ENCODE peak calls at places on chromosomes 16 and 17, in four cellular contexts. A is Panc1, I is uterus, L is heart right ventricle. C is an unnamed sample.

GRCh38 chr17:41178341-41178740 is 320 bp upstream of the KRTAP4-2 start:
- DNase-seq in I (no peak), L (no peak), A (no peak), C (peak)

GRCh38 chr16:26197707-26198106 is 505.9 kb downstream of the HS3ST4 start:
- DNase-seq in A (no peak), I (no peak), L (no peak), C (no peak)

GRCh38 chr17:63598284-63598683 is 2.4 kb upstream of the TACO1 start:
- DNase-seq in I (no peak), L (no peak), A (no peak), C (no peak)

GRCh38 chr17:50440172-50440837 is 14.3 kb downstream of the ACSF2 start:
- DNase-seq in I (no peak), A (no peak), L (no peak), C (no peak)

GRCh38 chr17:19327039-19327776 is 35.3 kb downstream of the B9D1 start:
- DNase-seq in I (peak), A (no peak), L (no peak), C (peak)

GRCh38 chr17:44916059-44916780 is 920 bp upstream of the GFAP start:
- DNase-seq in A (no peak), L (no peak), I (no peak), C (no peak)

GRCh38 chr16:89598199-89598598 is 15.2 kb upstream of the DPEP1 start:
- DNase-seq in L (no peak), I (no peak), A (no peak), C (no peak)

GRCh38 chr17:4879591-4879990 is 19.7 kb upstream of the C17orf107 start:
- DNase-seq in I (no peak), L (no peak), A (no peak), C (no peak)

GRCh38 chr16:3038256-3038655 is 1.5 kb upstream of the BICDL2 start:
- DNase-seq in A (no peak), I (no peak), L (no peak), C (no peak)

GRCh38 chr17:73823684-73824083 is 179.4 kb upstream of the SDK2 start:
- DNase-seq in L (no peak), I (no peak), A (no peak), C (no peak)

DNA sequence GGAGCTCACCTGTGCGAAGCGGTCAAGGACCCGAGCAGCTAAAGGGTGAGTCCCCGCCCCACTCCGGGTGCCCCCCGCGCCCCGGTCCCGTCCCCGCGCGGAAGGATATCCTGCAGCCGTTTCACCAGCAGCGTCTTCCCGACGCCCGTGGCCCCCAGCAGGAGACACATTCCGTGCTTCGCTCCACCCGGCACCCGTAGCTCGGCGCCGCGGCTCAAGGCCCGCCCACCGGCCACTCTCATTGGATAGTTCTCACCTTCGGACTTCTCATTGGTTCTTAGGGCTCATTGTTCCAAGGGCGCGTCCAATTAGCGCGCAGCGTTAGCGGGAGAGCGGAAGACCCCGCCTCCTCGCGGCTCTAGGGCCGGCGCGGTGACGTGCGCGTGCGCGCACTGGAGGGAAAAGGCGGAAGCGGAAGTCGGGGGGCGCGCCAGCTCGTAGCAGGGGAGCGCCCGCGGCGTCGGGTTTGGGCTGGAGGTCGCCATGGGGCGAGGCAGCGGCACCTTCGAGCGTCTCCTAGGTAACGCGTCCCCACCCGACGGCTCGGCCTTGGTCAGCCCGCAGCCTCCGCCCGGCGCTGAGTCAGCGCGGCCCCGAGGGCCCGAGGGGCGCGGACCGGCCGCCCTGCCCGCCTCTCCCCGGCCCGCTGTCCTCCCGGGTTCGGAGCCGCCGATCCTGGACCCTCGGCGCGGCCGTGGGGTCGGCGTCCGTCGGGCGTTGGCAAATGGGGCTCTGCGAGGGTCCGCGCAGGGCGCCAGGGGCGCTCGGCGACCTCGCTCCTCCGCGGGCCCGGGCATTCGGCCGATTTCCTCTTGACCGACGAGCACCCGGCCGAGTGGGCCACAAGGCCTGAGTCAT is at the start of the genes ARL16 and HGS:
- DNase-seq in A (peak), L (peak), I (peak), C (peak)
- H3K27ac ChIP-seq in A (peak), L (peak), I (peak), C (peak)

GRCh38 chr16:23994615-23995014 is 158.8 kb downstream of the PRKCB start:
- DNase-seq in I (no peak), A (no peak), L (no peak), C (no peak)
- H3K27ac ChIP-seq in I (no peak), A (no peak), L (no peak), C (no peak)

DNA sequence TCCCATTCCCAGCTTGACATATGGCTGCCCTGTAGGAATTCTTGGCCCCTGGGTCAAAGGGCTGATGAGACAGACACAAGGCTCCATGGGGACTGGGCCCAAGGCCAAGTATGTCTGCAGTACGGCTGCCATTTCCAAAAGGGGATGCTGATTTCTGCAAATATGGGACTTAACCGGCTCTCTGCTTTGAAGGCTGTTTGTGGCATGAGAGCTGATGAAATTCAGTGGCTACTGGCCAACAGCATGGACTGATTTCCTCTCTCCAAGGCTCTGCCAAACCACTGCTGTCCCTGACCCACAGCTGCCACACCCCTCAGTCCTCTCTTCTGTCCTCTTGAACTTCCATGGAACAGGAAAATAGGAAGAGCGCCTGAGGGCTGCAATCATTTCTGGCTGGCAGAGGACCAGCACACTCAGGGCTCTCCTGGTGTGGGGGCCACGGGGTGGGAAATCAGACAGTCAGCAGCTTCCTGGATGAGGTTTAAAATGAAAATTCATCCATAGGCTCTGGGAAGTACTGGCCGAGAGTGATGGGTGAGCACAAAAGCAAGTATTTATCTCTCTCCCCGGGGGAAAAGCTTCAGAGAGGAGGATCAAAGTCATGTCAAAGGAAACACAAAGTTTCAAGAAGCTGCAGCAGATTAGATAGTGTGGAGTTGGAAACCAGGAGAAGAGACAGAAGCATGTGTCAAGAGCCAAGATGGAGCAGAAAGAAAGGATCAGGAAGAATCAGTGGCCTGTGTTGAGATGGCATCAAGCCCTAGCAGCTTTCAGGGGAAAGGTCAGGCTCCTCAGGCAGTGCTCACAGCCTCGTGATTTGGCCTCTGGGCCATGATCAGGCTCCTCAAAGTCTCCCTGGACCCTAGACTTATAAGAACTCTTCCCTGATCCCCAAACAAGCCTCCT is 64.1 kb upstream of the SREBF1 start:
- DNase-seq in I (peak), A (no peak), L (peak), C (no peak)
- H3K27ac ChIP-seq in I (peak), A (peak), L (peak), C (peak)

GRCh38 chr16:9134306-9134705 is 42.9 kb downstream of the HAPSTR1 start:
- DNase-seq in L (no peak), A (no peak), I (no peak), C (no peak)
- H3K27ac ChIP-seq in L (no peak), A (no peak), I (no peak), C (no peak)

DNA sequence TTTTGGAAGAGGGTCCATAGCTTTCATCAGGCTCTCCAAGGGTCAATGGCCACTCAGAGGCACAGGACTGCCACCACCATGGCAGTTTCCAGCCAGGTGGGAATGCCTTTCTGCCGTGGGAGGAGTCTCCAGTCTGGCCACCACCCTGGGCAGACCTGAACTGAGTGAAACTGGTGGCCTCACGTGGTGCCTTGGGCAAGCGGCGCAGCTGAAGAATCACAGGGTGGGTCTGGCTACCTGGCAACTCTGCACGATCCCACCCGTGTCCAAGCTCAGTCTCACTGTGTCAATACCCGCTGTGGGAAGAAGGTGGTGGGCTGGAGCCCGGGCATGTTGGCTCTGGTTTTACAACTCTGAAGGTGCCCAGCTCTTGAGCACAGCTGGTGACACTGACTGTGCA is 31.8 kb downstream of the VAC14 start:
- DNase-seq in A (no peak), L (no peak), I (no peak), C (no peak)
- H3K27ac ChIP-seq in A (no peak), L (no peak), I (no peak), C (no peak)

DNA sequence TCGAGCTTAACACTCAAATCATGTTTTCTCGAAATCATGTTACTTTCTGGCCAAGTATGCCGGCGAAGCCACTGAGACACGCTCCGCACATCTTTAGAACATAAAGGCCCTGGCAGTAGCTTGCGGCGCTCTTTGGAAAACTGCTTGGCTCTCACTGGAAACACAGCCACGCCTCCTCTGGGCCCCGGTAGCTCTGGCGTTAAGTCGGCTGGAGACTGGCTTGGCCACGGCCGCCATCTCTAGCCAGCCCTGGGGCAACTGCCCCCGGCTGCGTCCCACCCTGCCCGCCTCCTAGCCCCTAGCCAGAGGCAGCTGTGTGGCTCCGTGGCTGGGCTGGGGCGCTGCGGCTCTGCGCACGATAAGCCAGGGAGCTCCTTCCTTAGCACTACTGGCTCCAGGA is 9.2 kb upstream of the BAIAP2 start:
- DNase-seq in I (no peak), A (no peak), L (no peak), C (no peak)
- H3K27ac ChIP-seq in I (no peak), A (no peak), L (no peak), C (no peak)

GRCh38 chr16:49623501-49624266 is 232.2 kb downstream of the ZNF423 start:
- DNase-seq in I (no peak), L (no peak), A (no peak), C (no peak)

GRCh38 chr16:49622421-49623402 is 233.2 kb downstream of the ZNF423 start:
- DNase-seq in I (no peak), A (no peak), L (no peak), C (no peak)

GRCh38 chr16:49622084-49622390 is 233.9 kb downstream of the ZNF423 start:
- DNase-seq in A (no peak), L (no peak), I (no peak), C (no peak)

GRCh38 chr16:49628148-49628547 is 227.8 kb downstream of the ZNF423 start:
- DNase-seq in I (no peak), A (no peak), L (no peak), C (no peak)

GRCh38 chr16:49625311-49626035 is 230.4 kb downstream of the ZNF423 start:
- DNase-seq in I (no peak), A (no peak), L (no peak), C (no peak)
- H3K27ac ChIP-seq in I (no peak), A (no peak), L (no peak), C (no peak)

DNA sequence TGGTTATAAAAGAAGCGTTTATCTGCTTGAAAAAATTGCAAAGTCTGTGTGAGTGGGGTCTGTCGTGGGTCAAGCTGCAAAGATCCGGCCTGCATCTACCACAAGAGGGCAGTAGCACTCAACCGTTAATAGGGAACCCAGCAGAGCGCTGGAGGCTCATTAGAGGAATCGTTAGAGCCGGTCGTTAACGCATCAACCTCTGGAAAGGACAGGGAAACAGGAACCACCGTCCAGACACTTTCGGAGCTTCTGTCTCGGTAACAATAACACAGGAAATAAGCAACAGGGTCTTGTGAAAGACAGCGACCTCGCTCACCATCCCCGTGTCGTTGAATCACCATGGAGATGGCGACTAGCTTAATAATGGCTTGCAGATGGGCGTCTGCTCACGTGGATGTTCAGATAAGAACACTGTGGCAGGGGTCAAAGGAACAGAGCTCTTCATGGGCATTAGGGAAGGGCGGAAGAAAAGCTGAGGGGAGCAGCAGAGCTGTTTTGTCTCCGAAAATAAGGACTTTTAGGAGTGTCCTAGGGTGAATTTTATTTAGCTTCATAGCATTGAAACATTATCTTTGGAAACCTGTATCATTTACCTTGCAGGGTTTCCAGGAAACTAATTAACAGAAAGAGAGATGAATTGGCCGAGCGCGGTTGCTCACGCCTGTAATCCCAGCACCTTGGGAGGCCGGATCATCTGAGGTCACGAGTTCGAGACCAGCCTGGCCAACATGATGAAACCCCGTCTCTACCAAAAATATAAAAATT is 11.9 kb upstream of the NSRP1 start:
- DNase-seq in L (peak), I (peak), A (peak), C (no peak)
- H3K27ac ChIP-seq in L (no peak), I (peak), A (peak), C (no peak)

GRCh38 chr17:80694085-80694991 is 149.7 kb downstream of the RPTOR start:
- DNase-seq in L (no peak), I (no peak), A (no peak), C (no peak)
- H3K27ac ChIP-seq in L (no peak), I (no peak), A (no peak), C (peak)

DNA sequence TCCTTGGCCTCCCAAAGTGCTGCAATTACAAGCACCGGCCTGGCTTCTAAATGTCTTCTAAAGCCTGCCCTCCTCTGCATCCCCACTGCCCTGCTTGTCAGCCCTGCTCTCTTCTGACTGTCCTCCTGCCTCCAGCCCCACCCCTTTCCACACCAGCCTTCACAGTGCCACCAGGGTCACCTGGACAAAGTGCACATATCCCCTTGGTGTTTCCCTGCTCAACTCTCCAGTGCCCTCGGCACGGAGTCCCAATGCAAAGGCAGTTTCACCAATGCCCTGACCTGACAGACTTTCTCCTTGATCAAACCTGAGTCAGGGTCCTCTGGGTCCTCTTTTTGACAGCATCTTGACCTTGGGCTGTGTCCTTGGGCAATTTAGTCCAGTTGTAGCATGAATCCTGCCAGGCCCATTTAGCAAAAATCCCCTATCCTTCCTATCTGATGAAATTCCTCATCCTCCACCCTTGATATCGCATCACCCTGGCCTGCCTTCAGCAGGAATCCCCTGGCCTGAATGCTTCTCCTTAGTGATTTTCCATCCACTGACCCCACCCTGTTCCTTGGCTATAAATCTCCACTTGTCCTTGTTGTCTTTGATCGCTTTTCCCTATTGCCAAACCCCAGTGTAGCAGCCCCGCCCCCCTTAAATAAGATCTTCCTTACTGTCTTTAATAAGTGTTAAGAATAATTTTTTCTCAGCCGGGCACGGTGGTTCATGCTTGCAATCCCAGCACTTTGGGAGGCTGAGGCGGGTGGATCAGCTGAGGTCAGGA is 42.7 kb upstream of the ETV4 start:
- DNase-seq in L (no peak), I (no peak), A (no peak), C (no peak)
- H3K27ac ChIP-seq in L (peak), I (no peak), A (peak), C (no peak)

C was measured in epithelial cell of prostate.